ENCODE peak calls at places on chromosomes 6 and 20, in ten cellular contexts. F is stomach, H is Peyer's patch, C is tibial nerve, K is thyroid gland, I is uterus, P is right lobe of liver, S is body of pancreas, D is adrenal gland, Q is IMR-90. Z is an unnamed sample.

GRCh38 chr6:45504947-45505346 is 127.2 kb upstream of the SUPT3H start:
- DNase-seq in F (peak; percentile 39), H (no peak), C (no peak), K (peak; percentile 7), I (no peak), P (no peak), S (peak; percentile 17), D (no peak), Q (peak; percentile 98), Z (no peak)

GRCh38 chr6:137361701-137362100 is 132.5 kb downstream of the OLIG3 start:
- DNase-seq in F (no peak), H (no peak), C (no peak), K (no peak), I (no peak), P (no peak), S (no peak), D (no peak), Q (no peak), Z (no peak)

GRCh38 chr6:113591896-113592827 is 265.0 kb upstream of the MARCKS start:
- DNase-seq in F (no peak), H (no peak), C (no peak), K (peak; percentile 15), I (peak; percentile 26), P (no peak), S (peak; percentile 65), D (no peak), Q (peak; percentile 31), Z (peak; percentile 21)

GRCh38 chr20:10357974-10358373 is 76.0 kb downstream of the MKKS start:
- DNase-seq in F (no peak), H (no peak), C (no peak), K (no peak), I (no peak), P (no peak), S (no peak), D (no peak), Q (peak; percentile 17), Z (no peak)

GRCh38 chr6:11543919-11544518 is 6.5 kb downstream of the TMEM170B start:
- DNase-seq in F (no peak), H (no peak), C (no peak), K (no peak), I (no peak), P (no peak), S (no peak), D (no peak), Q (no peak), Z (no peak)

GRCh38 chr6:41736800-41737555 is 1.6 kb upstream of the TFEB start:
- DNase-seq in F (peak; percentile 65), H (no peak), C (no peak), K (no peak), I (no peak), P (no peak), S (no peak), D (no peak), Q (no peak), Z (no peak)

GRCh38 chr6:36544228-36544627 is 3.1 kb downstream of the STK38 start:
- DNase-seq in F (no peak), H (peak; percentile 75), C (peak; percentile 63), K (no peak), I (no peak), P (no peak), S (no peak), D (no peak), Q (no peak), Z (no peak)

GRCh38 chr20:53309515-53309914 is 284.1 kb downstream of the ZNF217 start:
- DNase-seq in F (no peak), H (no peak), C (no peak), K (no peak), I (no peak), P (no peak), S (no peak), D (no peak), Q (no peak), Z (no peak)

GRCh38 chr20:61847986-61848385 is 217.7 kb downstream of the TAF4 start:
- DNase-seq in F (no peak), H (no peak), C (no peak), K (no peak), I (no peak), P (no peak), S (no peak), D (no peak), Q (no peak), Z (no peak)

GRCh38 chr20:61849822-61850221 is 215.9 kb downstream of the TAF4 start:
- DNase-seq in F (no peak), H (no peak), C (no peak), K (no peak), I (no peak), P (no peak), S (no peak), D (no peak), Q (no peak), Z (no peak)

GRCh38 chr20:61849376-61849775 is 216.3 kb downstream of the TAF4 start:
- DNase-seq in F (no peak), H (no peak), C (no peak), K (no peak), I (no peak), P (no peak), S (no peak), D (no peak), Q (no peak), Z (no peak)

GRCh38 chr20:61847420-61847748 is 218.3 kb downstream of the TAF4 start:
- DNase-seq in F (no peak), H (no peak), C (no peak), K (no peak), I (no peak), P (no peak), S (no peak), D (no peak), Q (no peak), Z (no peak)

GRCh38 chr20:61848851-61849250 is 216.8 kb downstream of the TAF4 start:
- DNase-seq in F (no peak), H (no peak), C (no peak), K (no peak), I (no peak), P (no peak), S (no peak), D (no peak), Q (no peak), Z (peak; percentile 2)
- H3K27ac ChIP-seq in F (no peak overlapping the region), H (no peak overlapping the region), C (no peak overlapping the region), K (no peak overlapping the region), I (no peak overlapping the region), P (no peak overlapping the region), S (no peak overlapping the region), D (no peak overlapping the region), Q (no peak overlapping the region), Z (no peak overlapping the region)

DNA sequence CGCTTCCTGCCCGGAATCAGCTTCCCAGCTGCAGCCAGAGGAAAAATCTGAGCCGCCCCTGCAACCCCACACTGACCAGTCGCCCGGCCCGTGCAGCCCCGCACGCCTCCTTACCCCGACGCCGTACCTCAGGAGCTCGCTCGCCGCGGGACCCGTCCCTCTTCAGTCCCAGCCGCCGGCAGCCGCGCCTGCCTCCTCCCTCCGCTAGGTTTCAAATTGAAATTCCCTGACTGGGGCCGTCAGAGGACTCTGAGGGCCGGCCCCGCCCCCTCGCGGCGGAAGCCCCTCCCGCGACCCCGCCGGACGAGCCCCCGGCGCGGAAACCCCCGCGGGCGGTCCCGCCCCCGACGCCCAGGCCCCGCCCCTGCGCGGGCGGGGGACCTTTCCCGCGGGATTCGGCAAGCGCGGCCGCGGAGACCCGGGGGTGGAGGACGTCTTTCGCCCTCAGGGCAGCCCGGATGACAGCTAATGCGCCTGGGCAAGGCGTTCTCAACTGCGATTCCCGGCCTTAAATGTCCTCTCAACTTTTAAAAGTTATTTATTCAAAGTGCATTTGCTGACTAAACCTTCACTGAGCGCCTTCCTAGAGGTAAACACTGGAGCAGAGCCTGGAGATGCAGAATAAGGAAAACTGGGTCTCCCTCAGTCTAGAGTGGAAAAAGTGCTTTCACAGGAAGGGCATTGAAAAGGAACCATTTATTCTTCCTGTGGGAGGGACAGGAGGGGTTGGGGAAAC is at the start of gene EPB41L2:
- DNase-seq in F (peak; percentile 86), H (peak; percentile 77), C (peak; percentile 80), K (peak; percentile 90), I (peak; percentile 88), P (peak; percentile 92), S (peak; percentile 90), D (peak; percentile 94), Q (peak; percentile 86), Z (peak; percentile 89)
- TF ChIP-seq POLR2A in F (no peak), H (peak; percentile 42), C (peak; percentile 52), K (peak; percentile 90), I (peak; percentile 93), P (peak; percentile 91), S (peak; percentile 79), D (peak; percentile 95), Q (peak; percentile 84), Z (peak; percentile 14)

GRCh38 chr6:16711551-16712249 is 49.6 kb downstream of the ATXN1 start:
- DNase-seq in F (no peak), H (no peak), C (no peak), K (no peak), I (no peak), P (no peak), S (no peak), D (no peak), Q (no peak), Z (no peak)

GRCh38 chr6:16716450-16716858 is 44.8 kb downstream of the ATXN1 start:
- DNase-seq in F (no peak), H (no peak), C (no peak), K (no peak), I (no peak), P (no peak), S (no peak), D (no peak), Q (no peak), Z (no peak)

GRCh38 chr6:16712931-16713484 is 48.3 kb downstream of the ATXN1 start:
- DNase-seq in F (no peak), H (no peak), C (peak; percentile 48), K (no peak), I (peak; percentile 56), P (no peak), S (no peak), D (no peak), Q (peak; percentile 95), Z (no peak)

GRCh38 chr6:16712250-16712930 is 48.9 kb downstream of the ATXN1 start:
- DNase-seq in F (no peak), H (no peak), C (no peak), K (no peak), I (no peak), P (no peak), S (no peak), D (no peak), Q (no peak), Z (no peak)

DNA sequence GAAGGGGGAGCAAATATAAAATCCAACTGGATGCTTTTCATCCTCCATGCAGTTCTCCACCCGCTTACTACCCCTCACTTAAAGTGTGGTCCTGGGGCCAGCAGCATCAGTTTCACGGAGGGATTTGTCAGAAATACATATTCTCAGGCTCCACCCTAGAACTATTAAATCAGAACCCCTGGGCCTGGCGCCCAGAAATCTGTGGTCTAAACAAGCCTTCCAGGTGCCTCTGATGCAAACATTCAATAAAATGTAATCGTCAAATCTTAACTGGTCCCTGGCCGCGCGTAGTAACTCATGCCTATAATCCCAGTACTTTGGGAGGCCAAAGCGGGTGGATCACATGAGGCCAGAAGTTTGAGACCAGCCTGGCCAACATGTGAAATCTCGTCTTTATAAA is 47.7 kb downstream of the ATXN1 start:
- DNase-seq in F (no peak), H (no peak), C (no peak), K (no peak), I (no peak), P (no peak), S (no peak), D (no peak), Q (no peak), Z (no peak)
- H3K27ac ChIP-seq in F (peak overlapping the region; percentile 72), H (no peak overlapping the region), C (peak overlapping the region; percentile 71), K (peak overlapping the region; percentile 66), I (peak overlapping the region; percentile 83), P (peak overlapping the region; percentile 71), S (peak overlapping the region; percentile 36), D (peak overlapping the region; percentile 79), Q (peak overlapping the region; percentile 34), Z (peak overlapping the region; percentile 90)

GRCh38 chr6:138774370-138774769 is 801 bp downstream of the CCDC28A start:
- DNase-seq in F (no peak), H (no peak), C (no peak), K (no peak), I (no peak), P (peak; percentile 60), S (no peak), D (no peak), Q (no peak), Z (no peak)

GRCh38 chr6:138776659-138777058 is 3.1 kb downstream of the CCDC28A start:
- DNase-seq in F (no peak), H (no peak), C (no peak), K (no peak), I (no peak), P (no peak), S (no peak), D (no peak), Q (no peak), Z (no peak)

GRCh38 chr6:138769102-138769676 is 4.4 kb upstream of the CCDC28A start:
- DNase-seq in F (no peak), H (no peak), C (no peak), K (no peak), I (no peak), P (no peak), S (no peak), D (no peak), Q (no peak), Z (no peak)

GRCh38 chr6:138772596-138773176 is 883 bp upstream of the CCDC28A start:
- DNase-seq in F (no peak), H (no peak), C (no peak), K (no peak), I (no peak), P (no peak), S (no peak), D (no peak), Q (no peak), Z (no peak)

GRCh38 chr6:138773177-138774091 is at the start of gene CCDC28A:
- DNase-seq in F (peak; percentile 93), H (peak; percentile 94), C (peak; percentile 99), K (peak; percentile 96), I (peak; percentile 95), P (peak; percentile 94), S (peak; percentile 93), D (peak; percentile 94), Q (peak; percentile 94), Z (peak; percentile 94)
- TF ChIP-seq POLR2A in F (no peak), H (peak; percentile 37), C (no peak), K (peak; percentile 69), I (peak; percentile 63), P (no peak), S (peak; percentile 66), D (peak; percentile 73), Q (peak; percentile 77), Z (no peak)